ENCODE peak calls at places on chromosome 17, in seven cellular contexts. One of them, this sample, is unnamed.

GRCh38 chr17:83195330-83196087 is 116.1 kb downstream of the METRNL start:
- DNase-seq in CD8-positive, alpha-beta T cell: no peak
- DNase-seq in heart left ventricle: peak
- DNase-seq in cardiac muscle cell: peak
- DNase-seq in psoas muscle: peak
- DNase-seq in cardiac fibroblast: peak
- DNase-seq in keratinocyte: no peak
- DNase-seq in this sample: peak

GRCh38 chr17:56262854-56263253 is 109.6 kb downstream of the ANKFN1 start:
- DNase-seq in cardiac fibroblast: no peak
- DNase-seq in heart left ventricle: no peak
- DNase-seq in keratinocyte: no peak
- DNase-seq in CD8-positive, alpha-beta T cell: no peak
- DNase-seq in cardiac muscle cell: no peak
- DNase-seq in psoas muscle: no peak
- DNase-seq in this sample: no peak

GRCh38 chr17:58084317-58084981 is 1.2 kb downstream of the DYNLL2 start:
- DNase-seq in psoas muscle: peak
- DNase-seq in cardiac fibroblast: peak
- DNase-seq in CD8-positive, alpha-beta T cell: peak
- DNase-seq in heart left ventricle: peak
- DNase-seq in cardiac muscle cell: peak
- DNase-seq in keratinocyte: no peak
- DNase-seq in this sample: peak

GRCh38 chr17:82076785-82077591 is 11.4 kb upstream of the DUS1L start:
- DNase-seq in cardiac fibroblast: no peak
- DNase-seq in keratinocyte: no peak
- DNase-seq in CD8-positive, alpha-beta T cell: no peak
- DNase-seq in heart left ventricle: no peak
- DNase-seq in psoas muscle: no peak
- DNase-seq in cardiac muscle cell: no peak
- DNase-seq in this sample: no peak

GRCh38 chr17:43768382-43768781 is 9.8 kb upstream of the SOST start:
- DNase-seq in cardiac fibroblast: no peak
- DNase-seq in CD8-positive, alpha-beta T cell: no peak
- DNase-seq in keratinocyte: no peak
- DNase-seq in psoas muscle: peak
- DNase-seq in cardiac muscle cell: no peak
- DNase-seq in heart left ventricle: peak
- DNase-seq in this sample: no peak

GRCh38 chr17:40553694-40554534 is 11.4 kb downstream of the CCR7 start:
- DNase-seq in cardiac muscle cell: peak
- DNase-seq in CD8-positive, alpha-beta T cell: no peak
- DNase-seq in heart left ventricle: peak
- DNase-seq in cardiac fibroblast: peak
- DNase-seq in psoas muscle: peak
- DNase-seq in keratinocyte: no peak
- DNase-seq in this sample: peak

GRCh38 chr17:29504711-29505110 is 62.1 kb downstream of the ABHD15 start:
- DNase-seq in psoas muscle: no peak
- DNase-seq in cardiac muscle cell: peak
- DNase-seq in keratinocyte: no peak
- DNase-seq in heart left ventricle: no peak
- DNase-seq in cardiac fibroblast: peak
- DNase-seq in CD8-positive, alpha-beta T cell: no peak
- DNase-seq in this sample: peak

GRCh38 chr17:42388381-42389134 is at the start of gene STAT3:
- DNase-seq in keratinocyte: peak
- DNase-seq in CD8-positive, alpha-beta T cell: peak
- DNase-seq in heart left ventricle: peak
- DNase-seq in cardiac fibroblast: peak
- DNase-seq in psoas muscle: peak
- DNase-seq in cardiac muscle cell: peak
- DNase-seq in this sample: peak

GRCh38 chr17:66098040-66098439 is 93.9 kb downstream of the CEP112 start:
- DNase-seq in keratinocyte: no peak
- DNase-seq in CD8-positive, alpha-beta T cell: no peak
- DNase-seq in cardiac fibroblast: peak
- DNase-seq in psoas muscle: no peak
- DNase-seq in heart left ventricle: no peak
- DNase-seq in cardiac muscle cell: no peak
- DNase-seq in this sample: peak

GRCh38 chr17:15220785-15221184 is 44.3 kb downstream of the PMP22 start:
- DNase-seq in keratinocyte: no peak
- DNase-seq in CD8-positive, alpha-beta T cell: no peak
- DNase-seq in cardiac fibroblast: peak
- DNase-seq in psoas muscle: no peak
- DNase-seq in cardiac muscle cell: peak
- DNase-seq in heart left ventricle: no peak
- DNase-seq in this sample: peak

GRCh38 chr17:41483531-41483930 is 2.6 kb upstream of the KRT35 start:
- DNase-seq in psoas muscle: no peak
- DNase-seq in keratinocyte: no peak
- DNase-seq in cardiac muscle cell: no peak
- DNase-seq in cardiac fibroblast: no peak
- DNase-seq in heart left ventricle: no peak
- DNase-seq in CD8-positive, alpha-beta T cell: no peak
- DNase-seq in this sample: no peak

GRCh38 chr17:17494499-17495447 is 1.4 kb downstream of the RASD1 start:
- DNase-seq in heart left ventricle: peak
- DNase-seq in keratinocyte: no peak
- DNase-seq in psoas muscle: peak
- DNase-seq in cardiac muscle cell: peak
- DNase-seq in cardiac fibroblast: peak
- DNase-seq in CD8-positive, alpha-beta T cell: no peak
- DNase-seq in this sample: peak

GRCh38 chr17:46986401-46986800 is 7.3 kb upstream of the RPRML start:
- DNase-seq in psoas muscle: no peak
- DNase-seq in CD8-positive, alpha-beta T cell: no peak
- DNase-seq in keratinocyte: no peak
- DNase-seq in cardiac fibroblast: no peak
- DNase-seq in heart left ventricle: no peak
- DNase-seq in cardiac muscle cell: no peak
- DNase-seq in this sample: no peak

GRCh38 chr17:51423421-51424160 is 163.2 kb downstream of the UTP18 start:
- DNase-seq in cardiac fibroblast: no peak
- DNase-seq in psoas muscle: no peak
- DNase-seq in heart left ventricle: no peak
- DNase-seq in keratinocyte: no peak
- DNase-seq in CD8-positive, alpha-beta T cell: no peak
- DNase-seq in cardiac muscle cell: no peak
- DNase-seq in this sample: no peak

GRCh38 chr17:11980813-11981212 is 16.5 kb downstream of the ZNF18 start:
- DNase-seq in psoas muscle: no peak
- DNase-seq in CD8-positive, alpha-beta T cell: no peak
- DNase-seq in keratinocyte: no peak
- DNase-seq in cardiac muscle cell: peak
- DNase-seq in heart left ventricle: no peak
- DNase-seq in cardiac fibroblast: peak
- DNase-seq in this sample: peak

GRCh38 chr17:41812176-41813038 is at the start of gene FKBP10:
- DNase-seq in cardiac fibroblast: peak
- DNase-seq in psoas muscle: peak
- DNase-seq in heart left ventricle: peak
- DNase-seq in CD8-positive, alpha-beta T cell: peak
- DNase-seq in keratinocyte: no peak
- DNase-seq in cardiac muscle cell: peak
- DNase-seq in this sample: peak

GRCh38 chr17:63700528-63701441 is 860 bp upstream of the LIMD2 start:
- DNase-seq in heart left ventricle: peak
- DNase-seq in keratinocyte: no peak
- DNase-seq in cardiac muscle cell: peak
- DNase-seq in psoas muscle: peak
- DNase-seq in CD8-positive, alpha-beta T cell: peak
- DNase-seq in cardiac fibroblast: peak
- DNase-seq in this sample: peak

GRCh38 chr17:3968017-3968416 is 3.8 kb upstream of the ATP2A3 start:
- DNase-seq in psoas muscle: no peak
- DNase-seq in cardiac muscle cell: no peak
- DNase-seq in CD8-positive, alpha-beta T cell: no peak
- DNase-seq in keratinocyte: no peak
- DNase-seq in cardiac fibroblast: no peak
- DNase-seq in heart left ventricle: no peak
- DNase-seq in this sample: no peak

GRCh38 chr17:3965123-3965800 is 1.0 kb upstream of the ATP2A3 start:
- DNase-seq in psoas muscle: no peak
- DNase-seq in heart left ventricle: peak
- DNase-seq in keratinocyte: no peak
- DNase-seq in CD8-positive, alpha-beta T cell: peak
- DNase-seq in cardiac fibroblast: peak
- DNase-seq in cardiac muscle cell: peak
- DNase-seq in this sample: peak

GRCh38 chr17:3964203-3965122 is at the start of gene ATP2A3:
- DNase-seq in heart left ventricle: no peak
- DNase-seq in psoas muscle: no peak
- DNase-seq in CD8-positive, alpha-beta T cell: peak
- DNase-seq in keratinocyte: no peak
- DNase-seq in cardiac fibroblast: no peak
- DNase-seq in cardiac muscle cell: no peak
- DNase-seq in this sample: no peak

GRCh38 chr17:3968886-3969524 is 4.8 kb upstream of the ATP2A3 start:
- DNase-seq in cardiac muscle cell: peak
- DNase-seq in psoas muscle: no peak
- DNase-seq in keratinocyte: no peak
- DNase-seq in CD8-positive, alpha-beta T cell: no peak
- DNase-seq in cardiac fibroblast: no peak
- DNase-seq in heart left ventricle: peak
- DNase-seq in this sample: no peak

GRCh38 chr17:3966720-3967363 is 2.6 kb upstream of the ATP2A3 start:
- DNase-seq in cardiac fibroblast: no peak
- DNase-seq in psoas muscle: no peak
- DNase-seq in cardiac muscle cell: no peak
- DNase-seq in heart left ventricle: no peak
- DNase-seq in CD8-positive, alpha-beta T cell: no peak
- DNase-seq in keratinocyte: no peak
- DNase-seq in this sample: no peak
- TF ChIP-seq CTCF in cardiac fibroblast: no peak
- TF ChIP-seq CTCF in psoas muscle: no peak
- TF ChIP-seq CTCF in cardiac muscle cell: no peak
- TF ChIP-seq CTCF in heart left ventricle: no peak
- TF ChIP-seq CTCF in CD8-positive, alpha-beta T cell: no peak
- TF ChIP-seq CTCF in keratinocyte: no peak
- TF ChIP-seq CTCF in this sample: no peak

GRCh38 chr17:78910885-78911284 is 7.9 kb upstream of the CEP295NL start:
- DNase-seq in heart left ventricle: no peak
- DNase-seq in cardiac muscle cell: no peak
- DNase-seq in cardiac fibroblast: no peak
- DNase-seq in keratinocyte: no peak
- DNase-seq in psoas muscle: no peak
- DNase-seq in CD8-positive, alpha-beta T cell: no peak
- DNase-seq in this sample: no peak
- H3K4me3 ChIP-seq in heart left ventricle: no peak
- H3K4me3 ChIP-seq in cardiac muscle cell: no peak
- H3K4me3 ChIP-seq in cardiac fibroblast: no peak
- H3K4me3 ChIP-seq in keratinocyte: no peak
- H3K4me3 ChIP-seq in psoas muscle: no peak
- H3K4me3 ChIP-seq in CD8-positive, alpha-beta T cell: no peak
- H3K4me3 ChIP-seq in this sample: no peak

DNA sequence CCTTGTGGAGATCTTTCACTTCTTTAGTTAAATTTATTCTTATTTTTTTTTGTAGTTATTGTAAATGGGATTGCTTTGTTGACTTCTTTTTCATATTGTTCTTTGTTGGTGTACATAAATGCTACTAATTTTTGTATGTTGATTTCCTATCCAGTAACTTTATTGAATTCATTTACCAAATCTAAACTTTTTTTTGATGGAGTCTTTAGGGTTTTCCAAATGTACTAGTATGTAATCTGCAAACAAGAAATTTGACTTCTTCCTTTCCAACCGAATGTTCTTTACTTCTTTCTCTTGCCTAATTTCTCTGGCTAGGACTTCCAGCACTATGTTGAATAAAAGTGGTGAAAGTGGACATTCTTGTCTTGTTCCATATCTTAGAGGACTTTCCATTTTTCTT is 41.8 kb upstream of the NACA2 start:
- DNase-seq in heart left ventricle: no peak
- DNase-seq in CD8-positive, alpha-beta T cell: no peak
- DNase-seq in cardiac fibroblast: no peak
- DNase-seq in psoas muscle: no peak
- DNase-seq in cardiac muscle cell: no peak
- DNase-seq in keratinocyte: no peak
- DNase-seq in this sample: no peak
- TF ChIP-seq CTCF in heart left ventricle: no peak
- TF ChIP-seq CTCF in CD8-positive, alpha-beta T cell: no peak
- TF ChIP-seq CTCF in cardiac fibroblast: no peak
- TF ChIP-seq CTCF in psoas muscle: no peak
- TF ChIP-seq CTCF in cardiac muscle cell: no peak
- TF ChIP-seq CTCF in keratinocyte: no peak
- TF ChIP-seq CTCF in this sample: no peak

GRCh38 chr17:6996256-6997111 is 635 bp downstream of the ALOX12 start:
- DNase-seq in heart left ventricle: no peak
- DNase-seq in keratinocyte: no peak
- DNase-seq in cardiac muscle cell: no peak
- DNase-seq in psoas muscle: no peak
- DNase-seq in cardiac fibroblast: no peak
- DNase-seq in CD8-positive, alpha-beta T cell: no peak
- DNase-seq in this sample: no peak
- H3K4me3 ChIP-seq in heart left ventricle: no peak
- H3K4me3 ChIP-seq in keratinocyte: peak
- H3K4me3 ChIP-seq in cardiac muscle cell: peak
- H3K4me3 ChIP-seq in psoas muscle: peak
- H3K4me3 ChIP-seq in cardiac fibroblast: no peak
- H3K4me3 ChIP-seq in CD8-positive, alpha-beta T cell: no peak
- H3K4me3 ChIP-seq in this sample: no peak

GRCh38 chr17:73247728-73248127 is 14.0 kb downstream of the CPSF4L start:
- DNase-seq in cardiac muscle cell: peak
- DNase-seq in cardiac fibroblast: peak
- DNase-seq in psoas muscle: no peak
- DNase-seq in heart left ventricle: no peak
- DNase-seq in keratinocyte: no peak
- DNase-seq in CD8-positive, alpha-beta T cell: no peak
- DNase-seq in this sample: peak
- TF ChIP-seq CTCF in cardiac muscle cell: no peak
- TF ChIP-seq CTCF in cardiac fibroblast: no peak
- TF ChIP-seq CTCF in psoas muscle: peak
- TF ChIP-seq CTCF in heart left ventricle: no peak
- TF ChIP-seq CTCF in keratinocyte: no peak
- TF ChIP-seq CTCF in CD8-positive, alpha-beta T cell: no peak
- TF ChIP-seq CTCF in this sample: peak

DNA sequence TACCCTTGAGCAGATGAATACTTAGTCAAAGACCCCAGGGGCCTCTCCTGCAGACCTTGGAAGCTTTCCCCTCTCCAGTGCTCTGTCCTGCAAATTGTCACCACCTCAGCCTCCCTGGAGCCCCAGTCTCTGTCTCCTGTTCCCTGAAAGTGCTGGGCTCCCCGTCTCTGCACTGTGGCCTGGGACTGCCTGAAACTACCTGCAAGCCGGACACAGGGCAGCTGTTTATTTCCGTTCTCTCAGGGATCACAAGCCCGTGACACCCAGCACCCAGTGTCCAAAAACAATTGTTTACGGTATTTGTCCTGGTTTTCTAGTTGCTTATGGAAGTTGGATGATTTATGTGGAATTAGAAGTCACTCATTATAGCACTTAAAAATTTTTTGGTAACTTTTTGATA is 81.6 kb upstream of the CHMP6 start:
- DNase-seq in CD8-positive, alpha-beta T cell: no peak
- DNase-seq in cardiac muscle cell: no peak
- DNase-seq in psoas muscle: no peak
- DNase-seq in keratinocyte: no peak
- DNase-seq in cardiac fibroblast: no peak
- DNase-seq in heart left ventricle: peak
- DNase-seq in this sample: no peak
- H3K4me3 ChIP-seq in CD8-positive, alpha-beta T cell: no peak
- H3K4me3 ChIP-seq in cardiac muscle cell: no peak
- H3K4me3 ChIP-seq in psoas muscle: no peak
- H3K4me3 ChIP-seq in keratinocyte: no peak
- H3K4me3 ChIP-seq in cardiac fibroblast: no peak
- H3K4me3 ChIP-seq in heart left ventricle: no peak
- H3K4me3 ChIP-seq in this sample: no peak